ENCODE peak calls at places on chromosome 7, in nine cellular contexts. G, U, V, A, L, M, P, D and K are unnamed samples.

GRCh38 chr7:106053109-106053508 is 59.0 kb downstream of the SYPL1 start:
- DNase-seq in P (no peak), A (no peak), M (no peak), G (no peak), D (peak), L (no peak), U (no peak), V (no peak), K (no peak)

GRCh38 chr7:141709749-141710148 is 1.6 kb downstream of the WEE2 start:
- DNase-seq in U (no peak), G (no peak), P (no peak), A (no peak), L (no peak), V (no peak), D (no peak), M (no peak), K (peak)

GRCh38 chr7:4633012-4633411 is 49.1 kb upstream of the FOXK1 start:
- DNase-seq in U (peak), P (peak), L (peak), G (no peak), D (no peak), A (peak), M (no peak), V (peak), K (peak)

GRCh38 chr7:117582219-117582704 is 102.4 kb downstream of the CFTR start:
- DNase-seq in V (no peak), P (no peak), U (peak), M (no peak), G (no peak), A (peak), L (peak), D (peak), K (no peak)

GRCh38 chr7:80151274-80151665 is 16.6 kb downstream of the GNAI1 start:
- DNase-seq in L (no peak), D (no peak), G (no peak), V (no peak), U (peak), M (no peak), A (no peak), P (no peak), K (peak)

GRCh38 chr7:39622609-39623311 is 612 bp upstream of the RALA start:
- DNase-seq in M (no peak), A (no peak), U (no peak), D (no peak), L (peak), V (no peak), G (no peak), P (no peak), K (no peak)

GRCh38 chr7:101815826-101816488 is 1.5 kb upstream of the CUX1 start:
- DNase-seq in P (peak), U (peak), V (peak), A (peak), M (peak), D (peak), L (peak), G (peak), K (peak)

GRCh38 chr7:93147358-93147757 is 827 bp downstream of the SAMD9L start:
- DNase-seq in L (no peak), A (peak), U (peak), M (no peak), G (peak), P (no peak), D (peak), V (no peak), K (peak)

GRCh38 chr7:158050441-158051371 is 536.9 kb downstream of the PTPRN2 start:
- DNase-seq in P (no peak), U (no peak), D (peak), G (no peak), V (no peak), L (no peak), M (no peak), A (no peak), K (no peak)

GRCh38 chr7:32958046-32959025 is 1.1 kb downstream of the FKBP9 start:
- DNase-seq in L (no peak), D (peak), U (peak), G (peak), V (no peak), M (peak), A (peak), P (peak), K (no peak)

GRCh38 chr7:55307123-55307916 is 57.8 kb upstream of the LANCL2 start:
- DNase-seq in D (no peak), U (peak), P (no peak), G (no peak), L (no peak), A (peak), V (peak), M (no peak), K (no peak)

GRCh38 chr7:115217373-115217772 is 295.5 kb downstream of the MDFIC start:
- DNase-seq in P (no peak), G (no peak), V (no peak), A (no peak), M (no peak), U (no peak), L (no peak), D (no peak), K (no peak)

GRCh38 chr7:140417456-140418155 is 13.7 kb downstream of the RAB19 start:
- DNase-seq in A (no peak), D (no peak), V (no peak), G (no peak), P (no peak), M (no peak), U (no peak), L (no peak), K (no peak)

GRCh38 chr7:41199136-41199535 is 503.8 kb downstream of the INHBA start:
- DNase-seq in A (no peak), P (no peak), G (no peak), D (no peak), L (no peak), V (no peak), U (no peak), M (no peak), K (no peak)
- TF ChIP-seq POLR2A in A (no peak), P (no peak), G (no peak), D (no peak), L (no peak), V (no peak), U (no peak), M (no peak), K (no peak)

DNA sequence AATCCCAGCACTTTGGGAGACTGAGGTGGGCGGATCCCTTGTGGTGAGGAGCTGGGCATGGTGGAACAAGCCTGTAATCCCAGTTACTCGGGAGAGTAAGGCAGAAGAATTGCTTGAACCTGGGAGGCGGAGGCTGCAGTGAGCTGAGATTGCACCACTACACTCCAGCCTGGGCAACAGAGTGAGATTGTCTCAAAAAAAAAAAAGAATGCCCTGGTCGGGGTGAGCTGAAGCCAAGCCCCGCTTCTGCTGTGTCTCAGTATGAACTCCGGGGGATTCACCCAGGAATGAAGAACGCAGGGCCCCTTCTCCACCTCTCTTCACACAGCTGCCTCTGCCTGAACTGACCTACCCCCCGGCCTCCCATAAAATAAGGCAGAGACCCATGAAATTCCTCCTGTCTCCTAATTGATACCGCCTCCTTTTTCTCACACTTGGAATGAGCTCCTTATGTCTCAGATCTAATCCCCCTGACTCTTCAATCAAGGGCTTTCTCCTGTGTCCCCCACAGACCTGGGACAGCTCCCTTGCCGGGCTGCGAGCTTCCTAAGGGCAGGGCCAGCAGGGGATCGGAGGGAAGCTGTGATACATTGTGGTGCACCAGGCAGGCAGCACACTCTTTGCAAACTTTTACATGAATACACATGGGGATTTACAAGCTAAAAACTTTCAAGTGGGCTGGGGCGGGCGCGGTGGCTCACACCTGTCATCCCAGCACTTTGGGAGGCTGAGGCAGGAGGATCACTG is 911 bp upstream of the ZP3 start:
- DNase-seq in U (no peak), D (no peak), L (no peak), G (no peak), M (no peak), P (no peak), A (no peak), V (no peak), K (no peak)
- TF ChIP-seq POLR2A in U (no peak), D (no peak), L (no peak), G (no peak), M (no peak), P (no peak), A (no peak), V (no peak), K (no peak)

GRCh38 chr7:100093498-100093897 is 4.7 kb downstream of the COPS6 start:
- DNase-seq in D (peak), A (no peak), V (no peak), L (no peak), G (no peak), U (no peak), P (no peak), M (no peak), K (no peak)
- TF ChIP-seq POLR2A in D (no peak), A (no peak), V (no peak), L (no peak), G (no peak), U (no peak), P (no peak), M (no peak), K (no peak)

GRCh38 chr7:2301510-2301860 is 12.8 kb downstream of the SNX8 start:
- DNase-seq in A (peak), V (no peak), U (no peak), L (no peak), G (no peak), M (no peak), P (no peak), D (no peak), K (peak)

GRCh38 chr7:2299853-2300512 is 14.3 kb downstream of the SNX8 start:
- DNase-seq in P (no peak), M (no peak), U (no peak), V (no peak), D (no peak), G (no peak), A (no peak), L (no peak), K (no peak)

GRCh38 chr7:2296830-2297229 is 17.4 kb downstream of the SNX8 start:
- DNase-seq in U (no peak), D (no peak), G (no peak), A (no peak), L (no peak), V (no peak), P (no peak), M (no peak), K (no peak)

GRCh38 chr7:2295936-2296620 is 18.2 kb downstream of the SNX8 start:
- DNase-seq in P (no peak), U (no peak), L (no peak), M (no peak), A (no peak), G (no peak), V (no peak), D (no peak), K (no peak)

GRCh38 chr7:2299131-2299829 is 15.0 kb downstream of the SNX8 start:
- DNase-seq in U (peak), G (peak), D (no peak), P (no peak), A (no peak), L (no peak), V (no peak), M (no peak), K (no peak)
- TF ChIP-seq POLR2A in U (peak), G (no peak), D (no peak), P (no peak), A (no peak), L (no peak), V (no peak), M (no peak), K (no peak)

GRCh38 chr7:99679400-99680191 is at the start of gene CYP3A5:
- DNase-seq in A (peak), P (no peak), G (no peak), M (no peak), L (peak), V (peak), D (peak), U (no peak), K (no peak)
- TF ChIP-seq POLR2A in A (peak), P (peak), G (no peak), M (no peak), L (peak), V (no peak), D (no peak), U (no peak), K (no peak)

GRCh38 chr7:131111081-131111576 is 216.5 kb upstream of the MKLN1 start:
- DNase-seq in P (no peak), A (peak), G (peak), D (no peak), M (no peak), U (peak), L (no peak), V (no peak), K (peak)
- TF ChIP-seq POLR2A in P (no peak), A (no peak), G (no peak), D (no peak), M (peak), U (peak), L (no peak), V (no peak), K (no peak)

GRCh38 chr7:29372351-29372931 is 177.9 kb downstream of the CHN2 start:
- DNase-seq in L (no peak), M (no peak), V (no peak), A (no peak), U (no peak), G (no peak), D (no peak), P (no peak), K (no peak)

GRCh38 chr7:29371472-29371871 is 176.9 kb downstream of the CHN2 start:
- DNase-seq in V (no peak), M (no peak), G (no peak), U (no peak), A (no peak), L (no peak), D (no peak), P (no peak), K (no peak)

GRCh38 chr7:29379551-29379950 is 184.1 kb upstream of the PRR15 start:
- DNase-seq in M (no peak), G (no peak), V (no peak), P (no peak), L (no peak), A (no peak), U (no peak), D (no peak), K (no peak)

GRCh38 chr7:29377718-29378117 is 183.1 kb downstream of the CHN2 start:
- DNase-seq in L (no peak), V (no peak), G (no peak), M (no peak), D (no peak), U (no peak), P (no peak), A (no peak), K (no peak)

GRCh38 chr7:29375641-29376562 is 181.3 kb downstream of the CHN2 start:
- DNase-seq in A (peak), L (no peak), P (peak), G (no peak), D (no peak), V (peak), U (no peak), M (no peak), K (no peak)
- TF ChIP-seq POLR2A in A (no peak), L (no peak), P (no peak), G (no peak), D (no peak), V (no peak), U (no peak), M (no peak), K (no peak)

GRCh38 chr7:151057989-151058765 is 480 bp upstream of the CDK5 start:
- DNase-seq in U (peak), V (peak), G (peak), M (peak), A (peak), D (peak), P (peak), L (peak), K (peak)
- TF ChIP-seq POLR2A in U (no peak), V (peak), G (no peak), M (peak), A (peak), D (peak), P (no peak), L (peak), K (peak)